ENCODE peak calls at places on chromosomes 13 and 19, in four cellular contexts. N is brain microvascular endothelial cell, G is astrocyte of the cerebellum, Y is BJ. Q is an unnamed sample.

GRCh38 chr13:19810996-19811881 is 28.5 kb upstream of the PSPC1 start:
- DNase-seq in N (peak; percentile 8), G (no peak), Y (no peak), Q (no peak)

GRCh38 chr19:18469245-18470107 is 31.5 kb upstream of the ISYNA1 start:
- DNase-seq in N (peak; percentile 24), G (peak; percentile 40), Y (no peak), Q (peak; percentile 65)

GRCh38 chr13:34025746-34026145 is 207.8 kb downstream of the RFC3 start:
- DNase-seq in N (peak; percentile 86), G (peak; percentile 57), Y (peak; percentile 16), Q (no peak)

GRCh38 chr13:75689686-75690085 is 53.6 kb downstream of the LMO7 start:
- DNase-seq in N (no peak), G (no peak), Y (no peak), Q (no peak)

GRCh38 chr13:54965881-54966280 is 1937.3 kb downstream of the OLFM4 start:
- DNase-seq in N (no peak), G (peak; percentile 3), Y (no peak), Q (no peak)

GRCh38 chr13:22506286-22506685 is 674.5 kb upstream of the SGCG start:
- DNase-seq in N (no peak), G (no peak), Y (no peak), Q (no peak)

GRCh38 chr19:13841339-13842293 is 35.3 kb upstream of the NANOS3 start:
- DNase-seq in N (no peak), G (no peak), Y (no peak), Q (no peak)

GRCh38 chr13:48210178-48210577 is 22.8 kb upstream of the ITM2B start:
- DNase-seq in N (peak; percentile 15), G (no peak), Y (peak; percentile 49), Q (no peak)

GRCh38 chr13:67549331-67549730 is 319.2 kb upstream of the PCDH9 start:
- DNase-seq in N (peak; percentile 91), G (peak; percentile 86), Y (no peak), Q (no peak)

GRCh38 chr19:41350735-41351338 is 2.9 kb downstream of the TGFB1 start:
- DNase-seq in N (no peak), G (no peak), Y (no peak), Q (peak; percentile 40)

GRCh38 chr13:99034333-99035085 is 56.6 kb upstream of the DOCK9 start:
- DNase-seq in N (no peak), G (no peak), Y (no peak), Q (no peak)

GRCh38 chr19:15262011-15262410 is 29.8 kb upstream of the EPHX3 start:
- DNase-seq in N (no peak), G (no peak), Y (no peak), Q (no peak)

GRCh38 chr19:15263361-15263985 is 31.2 kb upstream of the EPHX3 start:
- DNase-seq in N (no peak), G (no peak), Y (no peak), Q (no peak)

GRCh38 chr19:15257782-15258181 is 25.5 kb upstream of the EPHX3 start:
- DNase-seq in N (no peak), G (no peak), Y (no peak), Q (no peak)

GRCh38 chr19:15259900-15260299 is 27.7 kb upstream of the EPHX3 start:
- DNase-seq in N (no peak), G (no peak), Y (no peak), Q (no peak)

DNA sequence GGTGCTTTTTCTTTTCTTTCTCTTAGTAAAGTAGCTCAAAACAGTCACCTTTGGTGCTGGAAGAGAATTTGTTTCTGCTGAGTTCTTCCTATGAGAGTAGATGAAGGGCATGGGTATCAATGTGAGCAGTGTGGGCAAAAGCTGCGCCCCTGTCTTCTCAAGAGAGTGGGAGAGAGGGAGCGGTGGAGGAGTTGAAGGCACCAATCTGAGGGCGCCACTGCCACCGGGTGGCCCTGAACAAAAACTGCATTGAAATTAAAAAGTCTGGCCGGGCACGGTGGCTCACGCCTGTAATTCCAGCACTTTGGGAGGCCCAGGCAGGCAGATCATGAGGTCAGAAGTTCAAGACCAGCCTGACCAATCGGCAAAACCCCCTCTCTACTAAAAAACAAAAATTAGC is 28.7 kb upstream of the EPHX3 start:
- DNase-seq in N (no peak), G (no peak), Y (no peak), Q (no peak)
- TF ChIP-seq CTCF in N (peak; percentile 59), G (peak; percentile 40), Y (peak; percentile 38), Q (no peak)

GRCh38 chr19:3492131-3492839 is 8.2 kb downstream of the DOHH start:
- DNase-seq in N (no peak), G (no peak), Y (no peak), Q (no peak)
- TF ChIP-seq CTCF in N (no peak), G (no peak), Y (no peak), Q (no peak)

DNA sequence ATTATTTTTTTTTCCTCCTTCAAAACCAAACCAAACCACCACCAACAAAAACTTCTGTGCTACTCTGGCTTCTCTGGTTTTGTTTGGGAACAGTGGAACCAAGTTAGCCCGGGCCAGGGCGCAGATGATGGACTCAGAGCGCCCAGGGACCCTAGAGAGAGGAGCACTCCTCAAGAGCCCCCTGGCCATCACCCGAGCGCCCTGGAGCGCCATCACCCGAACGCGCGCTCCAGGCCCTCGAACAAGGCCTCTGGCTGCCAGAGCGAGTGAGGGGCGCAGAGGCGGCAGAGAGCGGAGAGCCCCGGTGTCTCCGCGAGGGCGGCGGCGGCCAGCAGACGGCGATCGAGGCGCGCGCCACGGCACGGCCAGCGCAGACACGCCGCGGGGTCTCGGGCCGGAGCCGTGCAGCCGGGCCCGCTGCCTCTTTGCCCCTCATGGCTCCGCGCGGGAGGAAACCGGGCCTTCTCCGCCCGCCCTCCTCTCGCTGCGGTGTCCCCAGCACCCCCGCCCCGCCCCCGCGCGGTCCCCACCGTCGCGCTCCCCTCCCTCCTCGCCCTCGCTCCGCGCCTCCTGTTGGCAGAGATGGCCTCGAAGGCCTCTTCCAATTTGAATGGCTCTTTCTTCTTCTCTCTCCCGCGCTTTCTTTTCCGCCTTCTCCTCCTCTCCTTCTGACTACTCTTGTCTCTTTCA is 4.2 kb upstream of the SOX1 start:
- DNase-seq in N (no peak), G (no peak), Y (no peak), Q (no peak)
- TF ChIP-seq CTCF in N (no peak), G (peak; percentile 18), Y (no peak), Q (no peak)

GRCh38 chr19:688214-688613 is 7.0 kb downstream of the PRSS57 start:
- DNase-seq in N (no peak), G (no peak), Y (no peak), Q (no peak)
- TF ChIP-seq CTCF in N (no peak), G (no peak), Y (no peak), Q (no peak)

DNA sequence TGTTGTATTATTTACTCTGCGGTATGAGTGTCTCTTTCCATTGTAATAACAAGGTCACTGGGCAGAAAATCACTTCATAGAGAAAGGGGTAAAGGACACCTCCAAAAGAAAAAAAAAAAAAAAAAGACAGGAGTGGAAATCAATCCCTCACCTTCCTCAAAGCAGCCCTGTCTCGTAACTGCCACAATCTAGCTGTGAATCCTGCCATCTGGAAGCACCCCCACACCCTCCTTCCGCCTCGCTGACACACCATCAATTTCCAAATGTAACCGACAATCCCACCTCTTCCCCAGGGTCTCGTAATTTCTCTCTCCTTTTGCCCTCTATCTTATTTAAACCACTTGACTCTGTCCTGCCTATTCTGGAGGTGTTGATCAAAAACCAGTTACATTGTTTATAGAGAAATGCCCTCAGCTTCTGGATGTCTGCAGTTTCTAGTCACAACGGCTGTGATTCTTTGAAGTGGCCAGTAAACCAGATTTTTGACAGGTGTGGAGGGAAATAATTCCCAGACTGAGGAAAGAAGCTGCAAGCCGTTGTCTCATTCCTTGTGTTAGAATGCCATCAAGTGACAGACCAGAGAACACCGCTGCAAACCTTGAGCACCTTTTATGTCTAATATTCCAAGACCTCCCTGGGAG is 9.1 kb upstream of the POP4 start:
- DNase-seq in N (peak; percentile 9), G (no peak), Y (no peak), Q (no peak)
- TF ChIP-seq CTCF in N (peak; percentile 56), G (peak; percentile 21), Y (peak; percentile 9), Q (peak; percentile 58)

GRCh38 chr13:36157475-36157874 is 26.3 kb upstream of the DCLK1 start:
- DNase-seq in N (no peak), G (no peak), Y (no peak), Q (no peak)

GRCh38 chr13:36151591-36151990 is 20.4 kb upstream of the DCLK1 start:
- DNase-seq in N (no peak), G (no peak), Y (no peak), Q (no peak)

GRCh38 chr13:36158606-36159005 is 27.4 kb upstream of the DCLK1 start:
- DNase-seq in N (no peak), G (peak; percentile 72), Y (no peak), Q (no peak)

GRCh38 chr13:36160297-36160696 is 29.1 kb upstream of the DCLK1 start:
- DNase-seq in N (no peak), G (no peak), Y (no peak), Q (no peak)

GRCh38 chr13:36154567-36155231 is 23.5 kb upstream of the DCLK1 start:
- DNase-seq in N (peak; percentile 77), G (no peak), Y (no peak), Q (no peak)
- TF ChIP-seq CTCF in N (no peak), G (no peak), Y (no peak), Q (no peak)

DNA sequence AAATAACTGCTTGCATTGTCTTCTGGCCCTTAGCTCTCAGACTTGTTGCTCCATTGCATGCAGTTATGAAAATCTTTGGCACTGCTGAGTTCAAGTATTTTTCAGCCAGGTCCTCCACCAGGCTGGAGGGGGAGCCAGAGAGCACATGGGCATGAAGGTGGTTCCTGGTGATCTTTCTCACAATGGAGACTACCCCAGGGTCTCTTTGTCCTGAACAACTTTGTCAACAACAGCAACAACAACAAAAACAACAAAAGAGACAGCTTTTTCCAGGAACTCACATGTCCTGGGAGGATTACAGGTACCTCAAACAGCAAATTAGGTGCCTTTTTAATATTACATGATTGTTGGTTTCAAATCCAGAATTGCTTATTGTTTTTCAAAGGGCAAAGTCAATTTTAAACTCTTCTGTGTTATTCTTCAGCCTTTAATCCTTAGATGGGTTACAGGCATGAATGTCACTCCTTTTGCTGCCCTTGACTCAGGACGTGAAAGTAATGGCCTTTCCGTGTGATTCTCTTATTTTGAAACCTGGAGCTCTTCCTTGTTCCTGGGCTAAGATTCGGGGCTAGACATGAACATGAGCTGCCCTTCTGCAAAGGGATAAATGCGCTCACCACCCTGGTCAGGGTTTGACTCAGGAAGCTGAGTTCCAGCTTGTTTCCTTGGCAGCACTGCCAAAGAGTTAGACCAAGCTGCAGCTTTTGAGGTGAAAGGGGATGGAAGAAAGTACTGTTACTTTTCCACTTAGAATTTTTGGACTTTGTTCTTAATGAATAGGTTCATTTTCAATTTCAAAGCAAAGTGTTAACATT is 1.8 kb downstream of the RGCC start:
- DNase-seq in N (peak; percentile 51), G (no peak), Y (no peak), Q (peak; percentile 66)
- TF ChIP-seq CTCF in N (peak; percentile 94), G (peak; percentile 85), Y (peak; percentile 86), Q (peak; percentile 77)

Q was measured in GM10248.